ENCODE peak calls at places on chromosomes 7 and 10, in four cellular contexts. One of them, this sample, is unnamed.

GRCh38 chr10:34814228-34815173 is 595 bp downstream of the PARD3 start:
- DNase-seq in memory B cell: no peak
- DNase-seq in stimulated activated CD8-positive, alpha-beta memory T cell treated with anti-CD3 and anti-CD28 coated beads, Interleukin-4, amount 100 ng/mL, for 24 hours: no peak
- DNase-seq in nucleus accumbens: no peak
- DNase-seq in this sample: peak; percentile 29

GRCh38 chr7:111255576-111255975 is 164.6 kb downstream of the LRRN3 start:
- DNase-seq in stimulated activated CD8-positive, alpha-beta memory T cell treated with anti-CD3 and anti-CD28 coated beads, Interleukin-4, amount 100 ng/mL, for 24 hours: no peak
- DNase-seq in nucleus accumbens: no peak
- DNase-seq in memory B cell: no peak
- DNase-seq in this sample: peak; percentile 42

GRCh38 chr7:83850037-83850619 is 201.2 kb upstream of the SEMA3E start:
- DNase-seq in stimulated activated CD8-positive, alpha-beta memory T cell treated with anti-CD3 and anti-CD28 coated beads, Interleukin-4, amount 100 ng/mL, for 24 hours: no peak
- DNase-seq in memory B cell: no peak
- DNase-seq in nucleus accumbens: no peak
- DNase-seq in this sample: peak; percentile 17

GRCh38 chr7:92503767-92504166 is 24.6 kb downstream of the PEX1 start:
- DNase-seq in memory B cell: no peak
- DNase-seq in nucleus accumbens: no peak
- DNase-seq in stimulated activated CD8-positive, alpha-beta memory T cell treated with anti-CD3 and anti-CD28 coated beads, Interleukin-4, amount 100 ng/mL, for 24 hours: no peak
- DNase-seq in this sample: no peak

GRCh38 chr10:30818010-30818660 is 188.6 kb upstream of the LYZL2 start:
- DNase-seq in stimulated activated CD8-positive, alpha-beta memory T cell treated with anti-CD3 and anti-CD28 coated beads, Interleukin-4, amount 100 ng/mL, for 24 hours: no peak
- DNase-seq in nucleus accumbens: no peak
- DNase-seq in memory B cell: no peak
- DNase-seq in this sample: peak; percentile 69

GRCh38 chr7:682810-683209 is 43.7 kb upstream of the DNAAF5 start:
- DNase-seq in nucleus accumbens: no peak
- DNase-seq in stimulated activated CD8-positive, alpha-beta memory T cell treated with anti-CD3 and anti-CD28 coated beads, Interleukin-4, amount 100 ng/mL, for 24 hours: no peak
- DNase-seq in memory B cell: no peak
- DNase-seq in this sample: no peak

GRCh38 chr10:16910795-16911164 is 93.6 kb upstream of the RSU1 start:
- DNase-seq in nucleus accumbens: no peak
- DNase-seq in memory B cell: no peak
- DNase-seq in stimulated activated CD8-positive, alpha-beta memory T cell treated with anti-CD3 and anti-CD28 coated beads, Interleukin-4, amount 100 ng/mL, for 24 hours: no peak
- DNase-seq in this sample: no peak

GRCh38 chr7:107232568-107233090 is 63.8 kb downstream of the HBP1 start:
- DNase-seq in stimulated activated CD8-positive, alpha-beta memory T cell treated with anti-CD3 and anti-CD28 coated beads, Interleukin-4, amount 100 ng/mL, for 24 hours: no peak
- DNase-seq in memory B cell: no peak
- DNase-seq in nucleus accumbens: no peak
- DNase-seq in this sample: no peak

GRCh38 chr10:62233494-62234283 is 35.0 kb downstream of the RTKN2 start:
- DNase-seq in stimulated activated CD8-positive, alpha-beta memory T cell treated with anti-CD3 and anti-CD28 coated beads, Interleukin-4, amount 100 ng/mL, for 24 hours: no peak
- DNase-seq in nucleus accumbens: no peak
- DNase-seq in memory B cell: no peak
- DNase-seq in this sample: peak; percentile 48

GRCh38 chr7:47513741-47514241 is 68.1 kb downstream of the TNS3 start:
- DNase-seq in stimulated activated CD8-positive, alpha-beta memory T cell treated with anti-CD3 and anti-CD28 coated beads, Interleukin-4, amount 100 ng/mL, for 24 hours: no peak
- DNase-seq in nucleus accumbens: no peak
- DNase-seq in memory B cell: no peak
- DNase-seq in this sample: peak; percentile 92

GRCh38 chr7:150514748-150515222 is at the start of gene GIMAP7:
- DNase-seq in stimulated activated CD8-positive, alpha-beta memory T cell treated with anti-CD3 and anti-CD28 coated beads, Interleukin-4, amount 100 ng/mL, for 24 hours: peak; percentile 33
- DNase-seq in nucleus accumbens: no peak
- DNase-seq in memory B cell: no peak
- DNase-seq in this sample: no peak

GRCh38 chr10:64033710-64034109 is 512.5 kb downstream of the REEP3 start:
- DNase-seq in nucleus accumbens: no peak
- DNase-seq in stimulated activated CD8-positive, alpha-beta memory T cell treated with anti-CD3 and anti-CD28 coated beads, Interleukin-4, amount 100 ng/mL, for 24 hours: no peak
- DNase-seq in memory B cell: no peak
- DNase-seq in this sample: no peak

GRCh38 chr10:85946713-85947326 is 419.8 kb downstream of the GRID1 start:
- DNase-seq in stimulated activated CD8-positive, alpha-beta memory T cell treated with anti-CD3 and anti-CD28 coated beads, Interleukin-4, amount 100 ng/mL, for 24 hours: no peak
- DNase-seq in nucleus accumbens: no peak
- DNase-seq in memory B cell: peak; percentile 13
- DNase-seq in this sample: no peak

GRCh38 chr7:112341464-112341863 is 108.8 kb upstream of the IFRD1 start:
- DNase-seq in memory B cell: no peak
- DNase-seq in nucleus accumbens: no peak
- DNase-seq in stimulated activated CD8-positive, alpha-beta memory T cell treated with anti-CD3 and anti-CD28 coated beads, Interleukin-4, amount 100 ng/mL, for 24 hours: no peak
- DNase-seq in this sample: no peak

GRCh38 chr7:90625562-90625961 is 29.4 kb downstream of the CDK14 start:
- DNase-seq in memory B cell: no peak
- DNase-seq in nucleus accumbens: no peak
- DNase-seq in stimulated activated CD8-positive, alpha-beta memory T cell treated with anti-CD3 and anti-CD28 coated beads, Interleukin-4, amount 100 ng/mL, for 24 hours: no peak
- DNase-seq in this sample: peak; percentile 86